ENCODE peak calls at places on chromosomes 13 and 19, in six cellular contexts. One of them, this sample, is unnamed.

GRCh38 chr13:76293751-76294150 is 592.5 kb downstream of the KCTD12 start:
- DNase-seq in RWPE1: no peak
- DNase-seq in EH: no peak
- DNase-seq in activated gamma-delta T cell treated with Interleukin-2 at 50 U/mL for 16 hours: no peak
- DNase-seq in T-helper 9 cell: no peak
- DNase-seq in kidney glomerular epithelial cell: peak; percentile 43
- DNase-seq in this sample: no peak

GRCh38 chr19:1035998-1036621 is 3.8 kb upstream of the ABCA7 start:
- DNase-seq in RWPE1: no peak
- DNase-seq in EH: no peak
- DNase-seq in activated gamma-delta T cell treated with Interleukin-2 at 50 U/mL for 16 hours: no peak
- DNase-seq in T-helper 9 cell: no peak
- DNase-seq in kidney glomerular epithelial cell: no peak
- DNase-seq in this sample: peak; percentile 64

GRCh38 chr19:2329162-2329505 is 650 bp downstream of the SPPL2B start:
- DNase-seq in RWPE1: no peak
- DNase-seq in EH: no peak
- DNase-seq in activated gamma-delta T cell treated with Interleukin-2 at 50 U/mL for 16 hours: no peak
- DNase-seq in T-helper 9 cell: no peak
- DNase-seq in kidney glomerular epithelial cell: no peak
- DNase-seq in this sample: no peak

GRCh38 chr19:49983645-49984229 is 22.8 kb upstream of the SIGLEC11 start:
- DNase-seq in RWPE1: peak; percentile 24
- DNase-seq in EH: peak; percentile 47
- DNase-seq in activated gamma-delta T cell treated with Interleukin-2 at 50 U/mL for 16 hours: peak; percentile 81
- DNase-seq in T-helper 9 cell: peak; percentile 80
- DNase-seq in kidney glomerular epithelial cell: peak; percentile 1
- DNase-seq in this sample: peak; percentile 85

GRCh38 chr19:38977445-38978314 is 2.1 kb upstream of the FBXO17 start:
- DNase-seq in RWPE1: no peak
- DNase-seq in EH: peak; percentile 26
- DNase-seq in activated gamma-delta T cell treated with Interleukin-2 at 50 U/mL for 16 hours: no peak
- DNase-seq in T-helper 9 cell: no peak
- DNase-seq in kidney glomerular epithelial cell: no peak
- DNase-seq in this sample: no peak

GRCh38 chr13:103772576-103772975 is 706.4 kb upstream of the SLC10A2 start:
- DNase-seq in RWPE1: no peak
- DNase-seq in EH: no peak
- DNase-seq in activated gamma-delta T cell treated with Interleukin-2 at 50 U/mL for 16 hours: no peak
- DNase-seq in T-helper 9 cell: no peak
- DNase-seq in kidney glomerular epithelial cell: no peak
- DNase-seq in this sample: no peak

GRCh38 chr19:5298502-5298901 is 42.1 kb downstream of the PTPRS start:
- DNase-seq in RWPE1: peak; percentile 81
- DNase-seq in EH: no peak
- DNase-seq in activated gamma-delta T cell treated with Interleukin-2 at 50 U/mL for 16 hours: no peak
- DNase-seq in T-helper 9 cell: no peak
- DNase-seq in kidney glomerular epithelial cell: no peak
- DNase-seq in this sample: no peak

GRCh38 chr19:11416346-11417052 is 2.6 kb downstream of the RGL3 start:
- DNase-seq in RWPE1: no peak
- DNase-seq in EH: no peak
- DNase-seq in activated gamma-delta T cell treated with Interleukin-2 at 50 U/mL for 16 hours: no peak
- DNase-seq in T-helper 9 cell: no peak
- DNase-seq in kidney glomerular epithelial cell: no peak
- DNase-seq in this sample: no peak

GRCh38 chr19:6238643-6239281 is 41.0 kb downstream of the MLLT1 start:
- DNase-seq in RWPE1: peak; percentile 46
- DNase-seq in EH: no peak
- DNase-seq in activated gamma-delta T cell treated with Interleukin-2 at 50 U/mL for 16 hours: no peak
- DNase-seq in T-helper 9 cell: no peak
- DNase-seq in kidney glomerular epithelial cell: no peak
- DNase-seq in this sample: no peak

GRCh38 chr19:44748426-44749254 is at the start of gene BCL3:
- DNase-seq in RWPE1: peak; percentile 62
- DNase-seq in EH: no peak
- DNase-seq in activated gamma-delta T cell treated with Interleukin-2 at 50 U/mL for 16 hours: peak; percentile 66
- DNase-seq in T-helper 9 cell: peak; percentile 72
- DNase-seq in kidney glomerular epithelial cell: no peak
- DNase-seq in this sample: peak; percentile 81

GRCh38 chr13:73625562-73626339 is 508.5 kb downstream of the KLF12 start:
- DNase-seq in RWPE1: no peak
- DNase-seq in EH: no peak
- DNase-seq in activated gamma-delta T cell treated with Interleukin-2 at 50 U/mL for 16 hours: peak; percentile 8
- DNase-seq in T-helper 9 cell: no peak
- DNase-seq in kidney glomerular epithelial cell: no peak
- DNase-seq in this sample: peak; percentile 39